ENCODE peak calls at places on chromosome 12, in eight cellular contexts. M is colonic mucosa, G is foreskin fibroblast, I is HL-60, O is dorsolateral prefrontal cortex, H is OCI-LY7, Q is fibroblast of the aortic adventitia, R is heart right ventricle. T is an unnamed sample.

GRCh38 chr12:108879615-108880254 is at the start of gene DAO:
- DNase-seq in M (no peak), G (no peak), I (no peak), O (no peak), H (no peak), Q (no peak), R (no peak), T (no peak)

GRCh38 chr12:120394483-120395367 is 25.8 kb upstream of the MSI1 start:
- DNase-seq in M (peak), G (no peak), I (no peak), O (no peak), H (no peak), Q (no peak), R (no peak), T (peak)

GRCh38 chr12:94074970-94075695 is 73.2 kb upstream of the PLXNC1 start:
- DNase-seq in M (peak), G (peak), I (peak), O (no peak), H (peak), Q (peak), R (peak), T (peak)

GRCh38 chr12:21169878-21170472 is 39.0 kb downstream of the SLCO1B1 start:
- DNase-seq in M (peak), G (peak), I (peak), O (no peak), H (peak), Q (peak), R (no peak), T (no peak)

GRCh38 chr12:56188116-56188785 is 1.0 kb downstream of the SMARCC2 start:
- DNase-seq in M (peak), G (no peak), I (peak), O (no peak), H (peak), Q (no peak), R (no peak), T (no peak)

GRCh38 chr12:78085562-78086182 is 255.0 kb downstream of the NAV3 start:
- DNase-seq in M (no peak), G (peak), I (no peak), O (no peak), H (no peak), Q (peak), R (no peak), T (peak)

GRCh38 chr12:128806573-128806972 is 17.2 kb downstream of the SLC15A4 start:
- DNase-seq in M (no peak), G (no peak), I (no peak), O (no peak), H (no peak), Q (no peak), R (no peak), T (no peak)

GRCh38 chr12:48970702-48971334 is 717 bp downstream of the WNT10B start:
- DNase-seq in M (no peak), G (no peak), I (no peak), O (no peak), H (no peak), Q (no peak), R (no peak), T (no peak)

GRCh38 chr12:62481843-62482540 is 15.4 kb downstream of the MON2 start:
- DNase-seq in M (no peak), G (no peak), I (no peak), O (peak), H (no peak), Q (no peak), R (no peak), T (no peak)

GRCh38 chr12:113130457-113131135 is 5.0 kb downstream of the RASAL1 start:
- DNase-seq in M (no peak), G (peak), I (no peak), O (peak), H (peak), Q (no peak), R (no peak), T (no peak)

GRCh38 chr12:27869567-27869966 is 89.5 kb upstream of the MANSC4 start:
- DNase-seq in M (no peak), G (no peak), I (no peak), O (no peak), H (no peak), Q (peak), R (peak), T (peak)

GRCh38 chr12:113778432-113779128 is 187.5 kb downstream of the RBM19 start:
- DNase-seq in M (no peak), G (no peak), I (no peak), O (no peak), H (no peak), Q (no peak), R (no peak), T (no peak)

DNA sequence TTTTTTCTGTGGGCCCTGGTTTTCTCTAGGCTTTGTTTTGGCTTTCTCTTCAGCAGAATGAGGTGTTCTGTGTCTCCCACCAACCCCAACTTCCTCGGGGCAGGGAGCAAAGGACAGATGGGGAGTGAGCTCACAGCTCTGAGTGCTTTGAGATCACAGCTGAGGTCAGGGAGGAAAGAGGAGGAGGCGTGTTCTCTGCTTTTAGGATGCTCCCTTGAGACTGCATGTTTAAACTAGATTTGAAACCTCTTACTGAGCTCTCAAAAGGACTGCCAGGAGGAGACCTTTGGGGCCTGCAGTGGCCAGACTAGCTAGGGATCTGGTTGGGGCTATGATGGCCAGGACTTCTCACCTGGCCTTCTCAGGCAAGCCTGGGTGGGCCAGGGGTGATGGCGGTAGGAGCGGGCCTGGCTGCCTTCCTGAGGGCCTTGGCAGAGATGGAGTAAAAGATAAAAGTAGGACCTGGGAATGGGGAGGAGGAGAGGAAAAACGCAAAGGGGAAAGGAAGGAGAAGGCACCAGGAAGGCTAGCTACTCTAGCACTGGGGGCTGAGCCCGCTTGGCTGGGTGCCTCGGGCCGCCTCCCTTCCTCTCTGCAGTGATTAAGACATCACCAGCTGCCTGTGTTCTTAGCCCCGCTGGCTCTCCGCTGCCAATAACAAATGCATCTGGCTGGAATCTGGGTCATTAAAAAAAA is 141.1 kb downstream of the TSPAN9 start:
- DNase-seq in M (peak), G (peak), I (no peak), O (peak), H (peak), Q (peak), R (peak), T (peak)
- TF ChIP-seq CTCF in M (no peak), G (no peak), I (no peak), O (no peak), H (peak), Q (peak), R (no peak), T (no peak)

GRCh38 chr12:71639341-71639760 is 24.3 kb downstream of the ZFC3H1 start:
- DNase-seq in M (no peak), G (no peak), I (no peak), O (no peak), H (peak), Q (no peak), R (no peak), T (peak)
- TF ChIP-seq CTCF in M (no peak), G (no peak), I (no peak), O (peak), H (peak), Q (no peak), R (no peak), T (peak)

GRCh38 chr12:32949815-32950214 is 53.2 kb upstream of the PKP2 start:
- DNase-seq in M (no peak), G (no peak), I (no peak), O (no peak), H (no peak), Q (no peak), R (no peak), T (no peak)

GRCh38 chr12:32944195-32944594 is 47.6 kb upstream of the PKP2 start:
- DNase-seq in M (no peak), G (no peak), I (no peak), O (no peak), H (no peak), Q (no peak), R (no peak), T (peak)

GRCh38 chr12:32946504-32947131 is 50.0 kb upstream of the PKP2 start:
- DNase-seq in M (no peak), G (no peak), I (no peak), O (no peak), H (no peak), Q (no peak), R (no peak), T (no peak)

GRCh38 chr12:32947203-32947795 is 50.7 kb upstream of the PKP2 start:
- DNase-seq in M (no peak), G (no peak), I (no peak), O (no peak), H (peak), Q (peak), R (no peak), T (peak)
- TF ChIP-seq CTCF in M (no peak), G (no peak), I (no peak), O (peak), H (peak), Q (no peak), R (no peak), T (peak)

GRCh38 chr12:51589557-51590176 is 1.4 kb upstream of the SCN8A start:
- DNase-seq in M (no peak), G (no peak), I (no peak), O (no peak), H (no peak), Q (no peak), R (no peak), T (no peak)

GRCh38 chr12:51592034-51592705 is 1.1 kb downstream of the SCN8A start:
- DNase-seq in M (no peak), G (peak), I (no peak), O (no peak), H (no peak), Q (peak), R (no peak), T (no peak)

GRCh38 chr12:51591020-51591901 is at the start of gene SCN8A:
- DNase-seq in M (peak), G (peak), I (no peak), O (peak), H (peak), Q (peak), R (peak), T (peak)

GRCh38 chr12:51589060-51589459 is 2.0 kb upstream of the SCN8A start:
- DNase-seq in M (no peak), G (peak), I (no peak), O (no peak), H (no peak), Q (no peak), R (no peak), T (no peak)

DNA sequence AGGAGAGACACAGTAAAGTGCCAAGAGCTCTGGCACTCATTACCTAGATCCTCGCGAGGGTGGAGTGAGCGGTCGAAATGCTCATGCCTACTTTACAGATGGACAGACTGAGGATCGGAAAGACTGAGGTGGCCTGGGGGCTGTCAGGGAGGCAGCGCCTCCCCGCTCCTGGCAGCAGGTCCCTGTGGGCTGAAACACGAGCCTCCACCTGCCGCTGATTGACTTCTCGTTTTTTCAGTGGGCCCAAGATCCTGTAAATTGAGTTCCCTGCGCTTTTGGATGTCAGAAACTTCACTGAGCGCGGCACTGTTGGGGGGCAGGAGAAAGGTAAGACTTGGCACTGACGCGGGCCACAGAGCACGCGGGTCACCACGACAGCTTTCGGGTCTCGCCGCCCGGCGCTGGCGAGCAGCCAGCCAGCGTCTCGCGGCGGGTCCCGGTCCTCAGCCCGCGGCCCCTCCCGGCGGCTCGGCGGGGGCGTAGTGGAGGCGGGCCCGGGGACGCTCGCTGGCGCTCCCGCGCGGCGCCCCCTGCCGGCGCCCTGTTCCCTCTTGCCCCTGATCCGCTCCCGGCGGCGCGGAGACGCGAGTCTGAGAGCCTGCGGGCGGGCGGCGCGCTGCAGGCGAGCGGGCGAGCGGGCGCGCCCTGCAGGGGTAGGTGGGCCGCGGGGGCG is 550 bp upstream of the SCN8A start:
- DNase-seq in M (peak), G (peak), I (peak), O (peak), H (peak), Q (peak), R (peak), T (peak)
- TF ChIP-seq CTCF in M (no peak), G (peak), I (no peak), O (peak), H (no peak), Q (peak), R (peak), T (peak)

DNA sequence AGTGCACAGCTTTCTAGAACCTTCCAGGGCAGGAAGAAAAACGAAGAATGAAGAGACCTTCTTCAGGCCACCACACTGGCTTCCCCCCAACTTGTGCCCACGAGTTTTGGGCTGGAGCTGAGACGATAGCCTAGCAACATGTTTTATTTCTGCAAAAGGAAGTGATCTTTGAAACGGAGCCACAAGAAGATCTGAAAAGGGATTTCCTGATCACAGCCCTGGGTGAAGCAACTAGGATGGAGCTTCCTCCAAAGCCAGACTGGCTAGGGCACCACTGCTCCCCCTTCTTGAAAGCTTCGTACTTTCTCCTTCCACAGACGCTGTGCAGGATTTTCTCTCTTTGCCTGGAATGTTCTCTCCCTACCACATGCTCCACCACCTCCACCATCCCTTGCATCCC is 418.3 kb downstream of the MED13L start:
- DNase-seq in M (no peak), G (no peak), I (no peak), O (no peak), H (no peak), Q (no peak), R (no peak), T (no peak)
- TF ChIP-seq CTCF in M (no peak), G (no peak), I (no peak), O (no peak), H (no peak), Q (no peak), R (no peak), T (no peak)

GRCh38 chr12:2624543-2625266 is 170.1 kb upstream of the FKBP4 start:
- DNase-seq in M (no peak), G (peak), I (no peak), O (peak), H (peak), Q (peak), R (no peak), T (peak)
- TF ChIP-seq CTCF in M (no peak), G (peak), I (peak), O (peak), H (peak), Q (peak), R (no peak), T (peak)

GRCh38 chr12:115257791-115258190 is 573.8 kb upstream of the TBX3 start:
- DNase-seq in M (no peak), G (peak), I (no peak), O (no peak), H (no peak), Q (peak), R (no peak), T (peak)

GRCh38 chr12:115259968-115260806 is 576.2 kb upstream of the TBX3 start:
- DNase-seq in M (no peak), G (no peak), I (no peak), O (no peak), H (no peak), Q (no peak), R (no peak), T (no peak)

GRCh38 chr12:115255257-115255656 is 571.3 kb upstream of the TBX3 start:
- DNase-seq in M (no peak), G (no peak), I (no peak), O (no peak), H (no peak), Q (no peak), R (no peak), T (no peak)

GRCh38 chr12:115253049-115253448 is 569.1 kb upstream of the TBX3 start:
- DNase-seq in M (no peak), G (no peak), I (no peak), O (no peak), H (no peak), Q (no peak), R (no peak), T (no peak)

DNA sequence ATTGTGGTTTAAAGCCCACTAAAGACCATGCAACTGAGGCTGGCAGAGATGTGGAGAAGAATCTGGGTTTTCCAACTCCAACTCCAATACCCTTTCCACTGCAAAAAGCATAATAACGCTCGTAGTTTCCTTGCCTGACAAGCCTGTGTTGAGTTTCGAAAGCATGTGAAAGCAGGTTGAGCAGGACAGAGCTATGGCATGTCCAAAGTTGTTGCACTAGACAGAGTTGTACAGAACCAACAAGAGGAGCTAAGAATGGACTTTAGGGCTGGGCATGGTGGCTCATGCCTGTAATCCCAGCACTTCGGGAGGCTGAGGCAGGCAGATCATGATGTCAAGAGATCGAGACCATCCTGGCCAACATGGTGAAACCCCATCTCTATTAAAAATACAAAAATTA is 572.0 kb upstream of the TBX3 start:
- DNase-seq in M (no peak), G (no peak), I (no peak), O (no peak), H (no peak), Q (no peak), R (no peak), T (no peak)
- TF ChIP-seq CTCF in M (no peak), G (no peak), I (no peak), O (no peak), H (no peak), Q (no peak), R (no peak), T (no peak)

GRCh38 chr12:38587594-38587993 is 271.0 kb downstream of the ALG10B start:
- DNase-seq in M (no peak), G (no peak), I (no peak), O (no peak), H (no peak), Q (no peak), R (no peak), T (no peak)
- TF ChIP-seq CTCF in M (no peak), G (no peak), I (no peak), O (no peak), H (no peak), Q (no peak), R (no peak), T (no peak)

DNA sequence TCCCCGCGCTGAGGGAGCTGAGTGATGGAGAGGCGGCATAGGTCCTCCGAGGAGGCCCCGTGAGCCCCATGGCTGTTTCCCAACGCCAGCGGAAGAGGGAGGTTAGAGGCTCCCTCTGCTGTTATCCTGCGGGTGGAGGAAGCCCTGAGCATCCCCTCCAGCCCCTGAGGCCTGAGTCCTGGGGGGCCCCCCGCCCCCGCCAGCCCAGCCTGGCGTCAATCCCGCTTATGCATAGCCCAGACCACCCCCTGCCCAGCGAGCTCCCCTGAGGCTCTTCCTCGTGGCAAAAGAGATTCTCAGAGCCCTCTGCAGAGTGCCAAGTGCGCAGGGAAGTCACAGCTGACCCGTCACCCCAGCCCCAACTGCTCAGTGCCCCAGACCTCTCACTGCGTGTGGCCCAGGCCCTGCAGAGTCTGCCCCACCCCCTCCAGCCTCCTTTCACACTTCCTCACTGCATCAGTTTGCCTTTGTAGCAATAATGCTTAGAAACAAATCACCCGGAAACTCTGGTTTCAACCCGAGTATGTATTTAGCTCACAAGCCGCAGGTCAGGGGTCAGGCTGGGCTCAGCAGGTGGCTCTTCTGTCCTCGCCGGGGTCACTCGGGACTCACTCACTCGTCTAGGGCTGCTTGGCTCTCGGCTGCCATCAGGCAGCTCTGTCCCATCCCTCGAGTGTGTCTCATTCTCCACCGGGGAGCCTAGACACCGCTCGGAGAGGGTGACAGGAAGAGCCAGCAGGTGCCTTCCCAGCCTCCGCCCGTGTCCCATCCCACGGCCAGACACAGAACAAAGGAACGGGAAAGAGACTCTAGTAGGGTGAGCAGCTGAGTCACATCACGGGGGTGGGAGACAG is 44.8 kb upstream of the GALNT9 start:
- DNase-seq in M (no peak), G (peak), I (no peak), O (no peak), H (no peak), Q (no peak), R (no peak), T (no peak)
- TF ChIP-seq CTCF in M (no peak), G (peak), I (no peak), O (no peak), H (no peak), Q (peak), R (no peak), T (no peak)

DNA sequence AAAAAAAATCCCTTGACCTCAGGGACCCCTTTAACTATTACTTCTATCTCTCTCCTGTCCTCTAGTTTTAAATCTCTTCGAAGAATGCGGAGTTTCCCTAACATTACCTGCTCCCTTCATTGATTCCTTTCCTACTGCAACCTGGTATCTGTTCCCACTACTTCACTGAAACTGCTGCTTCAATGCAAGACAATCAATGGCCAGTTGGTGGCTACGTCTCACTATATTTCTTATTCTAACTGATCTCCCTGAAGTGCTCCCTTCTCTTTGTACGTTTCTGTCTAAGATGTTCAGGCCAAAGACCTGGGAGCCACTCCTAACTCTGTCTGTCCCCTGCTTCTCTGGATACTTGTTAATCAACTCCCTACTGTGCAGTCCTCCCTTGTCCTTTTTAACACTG is 10.3 kb upstream of the KCNA1 start:
- DNase-seq in M (no peak), G (no peak), I (no peak), O (no peak), H (no peak), Q (peak), R (no peak), T (no peak)
- TF ChIP-seq CTCF in M (no peak), G (no peak), I (no peak), O (peak), H (peak), Q (peak), R (no peak), T (peak)